ENCODE peak calls at places on chromosomes 11 and 22, in five cellular contexts. S, L, I, P and T are unnamed samples.
A peak's percentile ranks its signal among the peaks of the same experiment; 100 is the strongest.

GRCh38 chr11:120344302-120345004 is 8.2 kb downstream of the ARHGEF12 start:
- DNase-seq in S (no peak), L (peak; percentile 80), I (no peak), P (peak; percentile 17), T (no peak)

GRCh38 chr11:112834277-112834755 is 126.9 kb upstream of the NCAM1 start:
- DNase-seq in S (no peak), L (no peak), I (no peak), P (no peak), T (no peak)

GRCh38 chr11:15735711-15736110 is 620.6 kb downstream of the SOX6 start:
- DNase-seq in S (no peak), L (no peak), I (no peak), P (no peak), T (no peak)

GRCh38 chr11:96162816-96163499 is 180.0 kb downstream of the MAML2 start:
- DNase-seq in S (no peak), L (peak; percentile 93), I (no peak), P (no peak), T (no peak)

GRCh38 chr11:107217444-107217843 is 199.2 kb upstream of the GUCY1A2 start:
- DNase-seq in S (no peak), L (no peak), I (no peak), P (no peak), T (no peak)

GRCh38 chr11:128553662-128554392 is 33.5 kb downstream of the ETS1 start:
- DNase-seq in S (no peak), L (no peak), I (no peak), P (no peak), T (no peak)

GRCh38 chr11:2380807-2381350 is 3.8 kb downstream of the CD81 start:
- DNase-seq in S (no peak), L (peak; percentile 59), I (no peak), P (peak; percentile 49), T (no peak)

GRCh38 chr11:35664977-35665441 is 2.4 kb downstream of the TRIM44 start:
- DNase-seq in S (no peak), L (no peak), I (no peak), P (peak; percentile 86), T (no peak)

GRCh38 chr11:76214968-76215548 is 8.8 kb upstream of the WNT11 start:
- DNase-seq in S (no peak), L (no peak), I (no peak), P (no peak), T (no peak)

GRCh38 chr11:19723572-19724342 is 11.1 kb downstream of the NAV2 start:
- DNase-seq in S (no peak), L (peak; percentile 36), I (no peak), P (no peak), T (no peak)

GRCh38 chr22:48703265-48703941 is 1124.3 kb downstream of the BRD1 start:
- DNase-seq in S (no peak), L (no peak), I (no peak), P (no peak), T (no peak)

GRCh38 chr11:128324531-128325141 is 262.7 kb downstream of the ETS1 start:
- DNase-seq in S (no peak), L (no peak), I (no peak), P (peak; percentile 47), T (no peak)

GRCh38 chr11:88475991-88476418 is 138.5 kb upstream of the CTSC start:
- DNase-seq in S (no peak), L (no peak), I (no peak), P (peak; percentile 70), T (no peak)

GRCh38 chr11:62025429-62026105 is 58.1 kb upstream of the FTH1 start:
- DNase-seq in S (no peak), L (peak; percentile 95), I (no peak), P (peak; percentile 97), T (no peak)

GRCh38 chr11:56531856-56532255 is 11.2 kb downstream of the OR5M11 start:
- DNase-seq in S (no peak), L (no peak), I (no peak), P (no peak), T (no peak)

GRCh38 chr11:117019871-117020270 is 78.4 kb downstream of the SIK3 start:
- DNase-seq in S (no peak), L (no peak), I (no peak), P (no peak), T (no peak)

GRCh38 chr11:128022007-128022368 is 565.4 kb downstream of the ETS1 start:
- DNase-seq in S (no peak), L (peak; percentile 30), I (no peak), P (no peak), T (no peak)

GRCh38 chr11:110000045-110000502 is 93.1 kb upstream of the ZC3H12C start:
- DNase-seq in S (no peak), L (peak; percentile 96), I (no peak), P (peak; percentile 27), T (no peak)

GRCh38 chr11:74641289-74641688 is 48.9 kb downstream of the POLD3 start:
- DNase-seq in S (peak; percentile 2), L (no peak), I (no peak), P (no peak), T (no peak)

GRCh38 chr11:112523917-112524316 is 263.3 kb upstream of the PLET1 start:
- DNase-seq in S (no peak), L (peak; percentile 19), I (no peak), P (no peak), T (no peak)

GRCh38 chr11:46392421-46393230 is 1.1 kb upstream of the CHRM4 start:
- DNase-seq in S (peak; percentile 91), L (peak; percentile 85), I (peak; percentile 97), P (peak; percentile 90), T (peak; percentile 92)

GRCh38 chr11:63556404-63556803 is 6.8 kb downstream of the PLAAT2 start:
- DNase-seq in S (no peak), L (no peak), I (no peak), P (no peak), T (peak; percentile 25)

GRCh38 chr22:36853407-36854099 is 7.3 kb upstream of the NCF4 start:
- DNase-seq in S (peak; percentile 61), L (peak; percentile 29), I (peak; percentile 96), P (peak; percentile 69), T (peak; percentile 87)

GRCh38 chr11:113881856-113882255 is 6.5 kb upstream of the USP28 start:
- DNase-seq in S (no peak), L (no peak), I (no peak), P (peak; percentile 94), T (no peak)

GRCh38 chr11:73218106-73218829 is at the start of gene P2RY2:
- DNase-seq in S (peak; percentile 67), L (peak; percentile 41), I (peak; percentile 91), P (peak; percentile 85), T (peak; percentile 81)

GRCh38 chr22:50527921-50528681 is 1.7 kb downstream of the TYMP start:
- DNase-seq in S (no peak), L (peak; percentile 9), I (no peak), P (no peak), T (no peak)

GRCh38 chr11:65615950-65616574 is 486 bp downstream of the PCNX3 start:
- DNase-seq in S (no peak), L (no peak), I (no peak), P (peak; percentile 16), T (no peak)

GRCh38 chr22:19394274-19395050 is 37.1 kb downstream of the HIRA start:
- DNase-seq in S (no peak), L (no peak), I (no peak), P (no peak), T (no peak)

GRCh38 chr11:75262961-75263852 is 22.6 kb downstream of the TPBGL start:
- DNase-seq in S (no peak), L (no peak), I (no peak), P (no peak), T (no peak)

DNA sequence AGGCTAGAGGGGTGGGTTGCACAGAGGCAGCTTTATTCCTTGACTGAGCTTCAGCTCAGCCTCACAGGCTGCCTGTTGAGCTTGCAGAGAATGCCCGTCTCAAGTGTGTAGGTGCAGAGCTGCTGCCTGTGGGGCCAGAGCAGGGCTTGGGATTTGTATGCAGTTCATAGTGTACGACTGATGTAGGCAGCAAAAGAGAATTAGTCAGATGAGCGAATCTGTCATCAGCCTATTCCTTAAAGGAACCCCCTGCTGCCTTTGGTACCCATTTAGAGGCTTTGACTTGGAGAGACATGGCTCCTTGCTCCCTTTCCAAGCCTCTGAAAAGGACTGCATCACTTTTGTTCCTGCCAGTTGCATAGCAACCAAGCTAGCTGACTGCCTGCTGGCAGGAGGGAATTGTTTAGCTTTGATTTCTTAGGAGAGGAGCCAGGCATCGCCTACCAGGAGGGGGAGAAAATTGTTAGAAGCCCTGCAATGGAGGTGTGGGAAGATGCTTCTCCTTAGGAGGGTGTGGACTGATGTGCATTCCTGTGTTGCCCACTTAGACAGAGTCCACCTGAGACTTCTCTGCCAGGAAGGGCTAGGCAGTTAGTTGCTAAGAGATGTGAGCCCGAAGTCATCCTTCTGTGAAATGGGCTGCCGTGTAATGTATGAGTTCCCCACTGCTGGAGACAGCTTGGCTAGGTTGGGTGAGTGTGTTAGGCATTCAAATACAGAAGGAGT is 10.9 kb downstream of the ACO2 start:
- DNase-seq in S (peak; percentile 83), L (peak; percentile 59), I (peak; percentile 61), P (no peak), T (peak; percentile 47)
- H2BK12ac ChIP-seq in S (no peak overlapping the region), L (no peak overlapping the region), I (peak overlapping the region; percentile 29), P (no peak overlapping the region), T (no peak overlapping the region)

GRCh38 chr11:32418836-32419235 is 16.5 kb downstream of the WT1 start:
- DNase-seq in S (no peak), L (no peak), I (no peak), P (no peak), T (no peak)

GRCh38 chr11:32420139-32420538 is 15.2 kb downstream of the WT1 start:
- DNase-seq in S (no peak), L (no peak), I (no peak), P (no peak), T (no peak)

GRCh38 chr11:32421992-32422391 is 13.3 kb downstream of the WT1 start:
- DNase-seq in S (no peak), L (no peak), I (no peak), P (no peak), T (no peak)

GRCh38 chr11:32422545-32422944 is 12.8 kb downstream of the WT1 start:
- DNase-seq in S (no peak), L (no peak), I (no peak), P (no peak), T (no peak)

DNA sequence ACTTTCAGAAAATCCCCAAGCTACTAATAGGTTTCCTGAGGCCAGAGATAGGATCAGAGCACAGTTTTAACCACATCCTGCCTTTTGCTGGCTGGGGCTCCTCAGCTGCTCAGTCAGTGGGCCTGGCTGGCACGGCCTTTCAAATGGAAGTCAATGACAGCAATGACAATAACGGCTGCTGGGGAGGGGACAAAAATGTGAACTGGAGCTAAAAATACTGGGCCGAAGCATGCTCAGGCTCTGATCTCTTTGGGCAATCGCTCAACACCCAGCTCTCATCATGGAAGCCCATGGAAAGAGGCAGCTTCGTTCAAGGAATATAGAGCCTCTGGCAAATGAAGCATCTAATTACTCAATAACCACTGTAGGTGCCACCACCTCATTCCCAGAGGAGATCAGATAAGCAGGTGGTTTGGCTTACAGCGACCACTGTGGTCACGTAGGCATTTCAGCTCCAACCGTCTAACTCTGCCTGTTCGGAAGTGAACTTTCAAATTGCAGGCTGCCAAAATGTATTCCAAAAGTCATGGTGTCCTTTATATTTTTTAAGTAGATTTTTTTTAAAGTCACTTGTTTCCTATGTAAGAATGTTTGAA is 14.3 kb downstream of the WT1 start:
- DNase-seq in S (no peak), L (no peak), I (no peak), P (no peak), T (no peak)
- H2AFZ ChIP-seq in S (no peak overlapping the region), L (no peak overlapping the region), I (no peak overlapping the region), P (no peak overlapping the region), T (no peak overlapping the region)

GRCh38 chr22:22322792-22323191 is 78.2 kb downstream of the VPREB1 start:
- DNase-seq in S (no peak), L (no peak), I (no peak), P (no peak), T (no peak)

GRCh38 chr22:22327723-22328122 is 83.1 kb downstream of the VPREB1 start:
- DNase-seq in S (no peak), L (no peak), I (no peak), P (no peak), T (no peak)
- H2BK12ac ChIP-seq in S (no peak overlapping the region), L (no peak overlapping the region), I (no peak overlapping the region), P (no peak overlapping the region), T (no peak overlapping the region)

GRCh38 chr11:17351171-17351509 is 460 bp upstream of the NCR3LG1 start:
- DNase-seq in S (no peak), L (no peak), I (no peak), P (no peak), T (no peak)
- H2AFZ ChIP-seq in S (peak overlapping the region; percentile 97), L (no peak overlapping the region), I (no peak overlapping the region), P (no peak overlapping the region), T (no peak overlapping the region)